ENCODE peak calls at places on chromosomes 1 and 21, in seven cellular contexts. One of them, this sample, is unnamed.

GRCh38 chr1:187641463-187641862 is 812.7 kb downstream of the PLA2G4A start:
- DNase-seq in RPMI7951: peak
- DNase-seq in NCI-H748 treated with DMSO at 0.1 percent for 48 hours: no peak
- DNase-seq in kidney epithelial cell: no peak
- DNase-seq in Daoy: peak
- DNase-seq in stimulated activated CD8-positive, alpha-beta memory T cell treated with anti-CD3 and anti-CD28 coated beads, Interleukin-4, amount 100 ng/mL, for 24 hours: no peak
- DNase-seq in IMR-90: no peak
- DNase-seq in this sample: no peak

GRCh38 chr1:237712808-237713207 is 177.9 kb downstream of the ZP4 start:
- DNase-seq in RPMI7951: no peak
- DNase-seq in NCI-H748 treated with DMSO at 0.1 percent for 48 hours: no peak
- DNase-seq in kidney epithelial cell: no peak
- DNase-seq in Daoy: no peak
- DNase-seq in stimulated activated CD8-positive, alpha-beta memory T cell treated with anti-CD3 and anti-CD28 coated beads, Interleukin-4, amount 100 ng/mL, for 24 hours: no peak
- DNase-seq in IMR-90: no peak
- DNase-seq in this sample: no peak

GRCh38 chr1:77056525-77056924 is 162.7 kb downstream of the PIGK start:
- DNase-seq in RPMI7951: peak
- DNase-seq in NCI-H748 treated with DMSO at 0.1 percent for 48 hours: no peak
- DNase-seq in kidney epithelial cell: no peak
- DNase-seq in Daoy: peak
- DNase-seq in stimulated activated CD8-positive, alpha-beta memory T cell treated with anti-CD3 and anti-CD28 coated beads, Interleukin-4, amount 100 ng/mL, for 24 hours: no peak
- DNase-seq in IMR-90: no peak
- DNase-seq in this sample: no peak

GRCh38 chr1:205669341-205670142 is 10.8 kb downstream of the SLC45A3 start:
- DNase-seq in RPMI7951: no peak
- DNase-seq in NCI-H748 treated with DMSO at 0.1 percent for 48 hours: no peak
- DNase-seq in kidney epithelial cell: no peak
- DNase-seq in Daoy: peak
- DNase-seq in stimulated activated CD8-positive, alpha-beta memory T cell treated with anti-CD3 and anti-CD28 coated beads, Interleukin-4, amount 100 ng/mL, for 24 hours: no peak
- DNase-seq in IMR-90: no peak
- DNase-seq in this sample: no peak

GRCh38 chr1:202343652-202344349 is 2.1 kb upstream of the UBE2T start:
- DNase-seq in RPMI7951: peak
- DNase-seq in NCI-H748 treated with DMSO at 0.1 percent for 48 hours: peak
- DNase-seq in kidney epithelial cell: no peak
- DNase-seq in Daoy: peak
- DNase-seq in stimulated activated CD8-positive, alpha-beta memory T cell treated with anti-CD3 and anti-CD28 coated beads, Interleukin-4, amount 100 ng/mL, for 24 hours: no peak
- DNase-seq in IMR-90: peak
- DNase-seq in this sample: no peak

GRCh38 chr1:45669379-45669778 is 17.0 kb downstream of the GPBP1L1 start:
- DNase-seq in RPMI7951: no peak
- DNase-seq in NCI-H748 treated with DMSO at 0.1 percent for 48 hours: no peak
- DNase-seq in kidney epithelial cell: no peak
- DNase-seq in Daoy: no peak
- DNase-seq in stimulated activated CD8-positive, alpha-beta memory T cell treated with anti-CD3 and anti-CD28 coated beads, Interleukin-4, amount 100 ng/mL, for 24 hours: no peak
- DNase-seq in IMR-90: peak
- DNase-seq in this sample: no peak

GRCh38 chr1:36977736-36978314 is 56.5 kb downstream of the GRIK3 start:
- DNase-seq in RPMI7951: no peak
- DNase-seq in NCI-H748 treated with DMSO at 0.1 percent for 48 hours: no peak
- DNase-seq in kidney epithelial cell: no peak
- DNase-seq in Daoy: no peak
- DNase-seq in stimulated activated CD8-positive, alpha-beta memory T cell treated with anti-CD3 and anti-CD28 coated beads, Interleukin-4, amount 100 ng/mL, for 24 hours: no peak
- DNase-seq in IMR-90: no peak
- DNase-seq in this sample: no peak

GRCh38 chr21:43752758-43753438 is 23.2 kb downstream of the CSTB start:
- DNase-seq in RPMI7951: no peak
- DNase-seq in NCI-H748 treated with DMSO at 0.1 percent for 48 hours: no peak
- DNase-seq in kidney epithelial cell: no peak
- DNase-seq in Daoy: no peak
- DNase-seq in stimulated activated CD8-positive, alpha-beta memory T cell treated with anti-CD3 and anti-CD28 coated beads, Interleukin-4, amount 100 ng/mL, for 24 hours: no peak
- DNase-seq in IMR-90: no peak
- DNase-seq in this sample: no peak

GRCh38 chr1:237042892-237043576 is 1.1 kb downstream of the RYR2 start:
- DNase-seq in RPMI7951: no peak
- DNase-seq in NCI-H748 treated with DMSO at 0.1 percent for 48 hours: no peak
- DNase-seq in kidney epithelial cell: no peak
- DNase-seq in Daoy: peak
- DNase-seq in stimulated activated CD8-positive, alpha-beta memory T cell treated with anti-CD3 and anti-CD28 coated beads, Interleukin-4, amount 100 ng/mL, for 24 hours: no peak
- DNase-seq in IMR-90: no peak
- DNase-seq in this sample: no peak